ENCODE peak calls at places on chromosomes 1 and 21, in seven cellular contexts. H, Q, Y, F, L, B and X are unnamed samples.

GRCh38 chr21:15562748-15563147 is 167.0 kb upstream of the USP25 start:
- DNase-seq in Y (no peak), H (no peak), B (no peak), Q (no peak), F (no peak), L (no peak), X (no peak)

GRCh38 chr1:147580200-147580557 is 38.9 kb downstream of the BCL9 start:
- DNase-seq in Q (no peak), B (peak; percentile 19), L (no peak), H (no peak), F (no peak), Y (no peak), X (no peak)

GRCh38 chr1:33848205-33848604 is 15.7 kb upstream of the HMGB4 start:
- DNase-seq in L (no peak), H (no peak), F (no peak), B (no peak), Y (no peak), Q (no peak), X (no peak)

GRCh38 chr1:186498695-186499389 is 37.9 kb upstream of the PDC start:
- DNase-seq in Q (no peak), F (no peak), L (no peak), B (peak; percentile 20), Y (no peak), H (no peak), X (no peak)

GRCh38 chr1:235088907-235089306 is 39.7 kb downstream of the TOMM20 start:
- DNase-seq in H (no peak), L (no peak), Y (no peak), F (no peak), Q (no peak), B (no peak), X (no peak)

GRCh38 chr1:110337704-110338199 is 1.4 kb upstream of the RBM15 start:
- DNase-seq in L (peak; percentile 64), F (no peak), B (peak; percentile 43), Q (no peak), H (peak; percentile 51), Y (peak; percentile 72), X (peak; percentile 32)

GRCh38 chr1:87941292-87941946 is 612.7 kb downstream of the LMO4 start:
- DNase-seq in L (no peak), B (no peak), F (no peak), Q (no peak), H (no peak), Y (no peak), X (no peak)

GRCh38 chr1:14704846-14705245 is 106.4 kb downstream of the KAZN start:
- DNase-seq in Q (no peak), Y (peak; percentile 47), H (no peak), L (no peak), B (no peak), F (no peak), X (no peak)

GRCh38 chr1:55542901-55543504 is 327.8 kb upstream of the USP24 start:
- DNase-seq in Y (no peak), L (no peak), F (no peak), B (no peak), H (no peak), Q (peak; percentile 90), X (no peak)

GRCh38 chr1:54968581-54968980 is 11.8 kb upstream of the TMEM61 start:
- DNase-seq in H (no peak), Y (no peak), B (no peak), L (peak; percentile 10), F (no peak), Q (no peak), X (no peak)

GRCh38 chr21:41932191-41932575 is 21.6 kb downstream of the C2CD2 start:
- DNase-seq in F (no peak), H (no peak), L (no peak), B (peak; percentile 91), Q (peak; percentile 71), Y (no peak), X (no peak)

GRCh38 chr1:168739908-168740307 is 10.9 kb upstream of the DPT start:
- DNase-seq in L (no peak), H (no peak), Q (no peak), B (peak; percentile 33), F (no peak), Y (no peak), X (no peak)

GRCh38 chr1:234881893-234882771 is 246.5 kb downstream of the TOMM20 start:
- DNase-seq in H (no peak), L (no peak), Y (peak; percentile 61), B (no peak), Q (no peak), F (no peak), X (peak; percentile 79)

GRCh38 chr1:204480515-204480914 is 14.1 kb downstream of the PIK3C2B start:
- DNase-seq in Q (no peak), F (no peak), L (no peak), Y (peak; percentile 80), B (no peak), H (no peak), X (peak; percentile 72)

GRCh38 chr1:18667333-18667732 is 36.7 kb downstream of the PAX7 start:
- DNase-seq in F (no peak), L (no peak), B (no peak), Q (no peak), H (no peak), Y (no peak), X (no peak)

GRCh38 chr1:101816262-101816661 is 180.5 kb downstream of the OLFM3 start:
- DNase-seq in F (no peak), H (no peak), Q (no peak), L (no peak), Y (no peak), B (no peak), X (no peak)

DNA sequence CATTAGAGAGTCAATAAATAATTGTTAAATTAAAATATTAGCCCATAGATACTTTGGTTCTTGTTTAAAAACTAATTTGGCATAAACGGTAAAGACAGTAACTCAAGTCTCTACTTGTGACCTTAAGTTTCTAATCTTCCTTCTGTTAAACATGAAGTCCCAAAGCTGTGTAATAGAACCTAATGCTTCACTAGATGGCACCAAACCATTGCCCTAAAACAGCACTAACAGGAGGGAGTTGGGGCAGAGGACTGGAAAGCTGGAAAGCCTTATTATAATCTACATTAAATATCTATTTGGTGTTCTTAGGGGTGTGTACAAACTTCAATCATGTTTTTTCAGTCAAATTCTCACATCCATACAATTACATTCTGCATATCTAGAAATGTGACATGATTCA is 176.6 kb downstream of the OLFM3 start:
- DNase-seq in Y (no peak), H (peak; percentile 61), B (peak; percentile 66), L (no peak), F (no peak), Q (no peak), X (no peak)
- TF ChIP-seq CTCF in Y (peak; percentile 40), H (peak; percentile 32), B (peak; percentile 28), L (peak; percentile 16), F (peak; percentile 75), Q (no peak), X (no peak)

DNA sequence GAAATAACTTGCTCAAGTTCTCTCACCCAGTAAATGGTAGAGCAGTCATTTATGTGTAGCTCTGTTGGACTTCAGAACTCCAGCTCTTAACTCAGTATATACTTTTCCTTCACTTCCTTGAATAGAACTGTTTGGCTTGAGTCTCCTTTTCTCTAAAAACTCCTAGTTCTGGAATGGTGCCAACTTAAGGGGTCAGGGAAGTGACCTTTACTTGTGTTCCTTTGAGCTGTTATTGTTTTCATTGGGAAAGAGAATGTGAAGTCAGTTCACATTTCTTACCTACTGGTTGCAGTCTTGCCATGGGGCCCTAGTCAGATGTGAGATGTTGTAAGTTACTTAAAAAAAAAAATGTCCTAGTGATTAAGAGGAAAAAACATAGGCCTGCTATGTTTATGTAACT is 77.0 kb upstream of the MACF1 start:
- DNase-seq in Q (no peak), B (peak; percentile 92), L (no peak), F (no peak), H (peak; percentile 24), Y (no peak), X (no peak)
- TF ChIP-seq CTCF in Q (no peak), B (no peak), L (no peak), F (no peak), H (no peak), Y (no peak), X (no peak)

GRCh38 chr1:16986596-16987361 is 6.4 kb upstream of the MFAP2 start:
- DNase-seq in F (no peak), L (no peak), H (peak; percentile 52), Y (no peak), B (no peak), Q (no peak), X (no peak)
- TF ChIP-seq CTCF in F (peak; percentile 72), L (no peak), H (peak; percentile 43), Y (peak; percentile 45), B (peak; percentile 28), Q (peak; percentile 39), X (peak; percentile 37)

GRCh38 chr21:46094401-46095105 is 3.4 kb upstream of the COL6A2 start:
- DNase-seq in L (no peak), Q (no peak), Y (no peak), B (no peak), F (no peak), H (no peak), X (peak; percentile 6)

GRCh38 chr21:46095106-46095719 is 2.7 kb upstream of the COL6A2 start:
- DNase-seq in F (no peak), Q (no peak), Y (no peak), L (no peak), H (no peak), B (no peak), X (no peak)

GRCh38 chr21:46092811-46093667 is 4.9 kb upstream of the COL6A2 start:
- DNase-seq in H (no peak), Q (no peak), L (no peak), Y (no peak), F (no peak), B (no peak), X (peak; percentile 10)

GRCh38 chr21:46092026-46092764 is 5.7 kb upstream of the COL6A2 start:
- DNase-seq in Y (no peak), B (no peak), L (no peak), H (no peak), Q (peak; percentile 97), F (no peak), X (peak; percentile 11)

GRCh38 chr21:46093668-46094400 is 4.1 kb upstream of the COL6A2 start:
- DNase-seq in Q (no peak), F (no peak), L (no peak), Y (no peak), B (no peak), H (no peak), X (peak; percentile 10)
- TF ChIP-seq CTCF in Q (no peak), F (no peak), L (no peak), Y (no peak), B (no peak), H (no peak), X (no peak)